ENCODE peak calls at places on chromosomes 7 and 10, in six cellular contexts. Q, E, T, P, D and N are unnamed samples.

GRCh38 chr7:81004098-81004497 is 85.2 kb upstream of the SEMA3C start:
- DNase-seq in Q (no peak), E (peak; percentile 34), T (no peak), P (no peak), D (no peak), N (no peak)

GRCh38 chr7:84746347-84746746 is 440.5 kb downstream of the SEMA3D start:
- DNase-seq in Q (no peak), E (no peak), T (no peak), P (peak; percentile 73), D (no peak), N (no peak)

GRCh38 chr7:22942191-22942590 is 71.7 kb downstream of the HYCC1 start:
- DNase-seq in Q (no peak), E (no peak), T (no peak), P (no peak), D (no peak), N (no peak)

GRCh38 chr10:14185501-14186045 is 145.2 kb downstream of the FRMD4A start:
- DNase-seq in Q (peak; percentile 18), E (peak; percentile 82), T (no peak), P (no peak), D (no peak), N (no peak)

GRCh38 chr10:27147701-27148100 is 6.5 kb downstream of the YME1L1 start:
- DNase-seq in Q (no peak), E (no peak), T (no peak), P (no peak), D (no peak), N (no peak)

GRCh38 chr7:24842449-24843241 is 85.4 kb upstream of the GSDME start:
- DNase-seq in Q (no peak), E (no peak), T (no peak), P (no peak), D (no peak), N (no peak)

GRCh38 chr7:123864966-123865365 is 20.0 kb downstream of the HYAL4 start:
- DNase-seq in Q (no peak), E (peak; percentile 3), T (no peak), P (no peak), D (no peak), N (no peak)

GRCh38 chr10:27242951-27243551 is 2.5 kb upstream of the ACBD5 start:
- DNase-seq in Q (no peak), E (peak; percentile 78), T (peak; percentile 60), P (peak; percentile 28), D (peak; percentile 74), N (peak; percentile 65)

GRCh38 chr7:47534322-47535032 is 47.4 kb downstream of the TNS3 start:
- DNase-seq in Q (no peak), E (no peak), T (no peak), P (no peak), D (no peak), N (no peak)

GRCh38 chr7:97064972-97065587 is 40.4 kb upstream of the DLX5 start:
- DNase-seq in Q (no peak), E (peak; percentile 43), T (no peak), P (peak; percentile 23), D (peak; percentile 18), N (no peak)

GRCh38 chr10:12337407-12337806 is 11.9 kb upstream of the CAMK1D start:
- DNase-seq in Q (no peak), E (peak; percentile 31), T (no peak), P (no peak), D (no peak), N (no peak)

GRCh38 chr7:158110661-158111555 is 476.7 kb downstream of the PTPRN2 start:
- DNase-seq in Q (no peak), E (no peak), T (peak; percentile 69), P (no peak), D (no peak), N (no peak)

GRCh38 chr7:50531401-50531906 is 33.8 kb downstream of the DDC start:
- DNase-seq in Q (no peak), E (no peak), T (no peak), P (no peak), D (peak; percentile 59), N (no peak)

GRCh38 chr10:131621784-131622624 is 278.8 kb upstream of the PPP2R2D start:
- DNase-seq in Q (no peak), E (no peak), T (no peak), P (no peak), D (no peak), N (no peak)

GRCh38 chr7:89246196-89246595 is 450.7 kb upstream of the TEX47 start:
- DNase-seq in Q (no peak), E (no peak), T (no peak), P (no peak), D (no peak), N (no peak)

GRCh38 chr10:93488956-93489528 is 6.9 kb upstream of the MYOF start:
- DNase-seq in Q (no peak), E (no peak), T (no peak), P (no peak), D (no peak), N (no peak)

GRCh38 chr10:24255907-24256306 is 47.0 kb downstream of the KIAA1217 start:
- DNase-seq in Q (no peak), E (no peak), T (no peak), P (no peak), D (no peak), N (no peak)

GRCh38 chr10:17233534-17233933 is 5.5 kb downstream of the VIM start:
- DNase-seq in Q (no peak), E (peak; percentile 47), T (no peak), P (no peak), D (no peak), N (peak; percentile 44)

GRCh38 chr10:11684717-11685645 is 57.2 kb upstream of the ECHDC3 start:
- DNase-seq in Q (peak; percentile 15), E (peak; percentile 87), T (peak; percentile 84), P (peak; percentile 71), D (peak; percentile 74), N (peak; percentile 74)

GRCh38 chr10:93947055-93947454 is 46.7 kb upstream of the PLCE1 start:
- DNase-seq in Q (no peak), E (peak; percentile 90), T (no peak), P (peak; percentile 21), D (no peak), N (no peak)

GRCh38 chr7:9961161-9961922 is 1012.3 kb upstream of the PHF14 start:
- DNase-seq in Q (no peak), E (no peak), T (no peak), P (no peak), D (no peak), N (no peak)

GRCh38 chr10:74900297-74900696 is 73.9 kb downstream of the KAT6B start:
- DNase-seq in Q (no peak), E (no peak), T (no peak), P (no peak), D (no peak), N (peak; percentile 17)

GRCh38 chr10:102801496-102801895 is 35.7 kb downstream of the CYP17A1 start:
- DNase-seq in Q (no peak), E (no peak), T (no peak), P (no peak), D (no peak), N (no peak)

GRCh38 chr7:108380527-108380926 is 75.7 kb downstream of the NRCAM start:
- DNase-seq in Q (no peak), E (no peak), T (no peak), P (no peak), D (no peak), N (no peak)

GRCh38 chr10:61271127-61271780 is 181.9 kb downstream of the TMEM26 start:
- DNase-seq in Q (no peak), E (peak; percentile 76), T (no peak), P (peak; percentile 40), D (no peak), N (no peak)

GRCh38 chr7:18541189-18541870 is 45.8 kb downstream of the HDAC9 start:
- DNase-seq in Q (no peak), E (peak; percentile 78), T (no peak), P (peak; percentile 75), D (peak; percentile 68), N (no peak)

GRCh38 chr7:37032258-37032601 is 307.9 kb upstream of the AOAH start:
- DNase-seq in Q (no peak), E (no peak), T (no peak), P (no peak), D (no peak), N (no peak)

GRCh38 chr7:119270045-119270464 is 1002.9 kb upstream of the KCND2 start:
- DNase-seq in Q (no peak), E (peak; percentile 22), T (no peak), P (peak; percentile 11), D (peak; percentile 54), N (peak; percentile 19)

GRCh38 chr7:47777531-47778152 is 170.6 kb downstream of the PKD1L1 start:
- DNase-seq in Q (no peak), E (no peak), T (no peak), P (no peak), D (no peak), N (no peak)

GRCh38 chr7:132866551-132866950 is 215.3 kb downstream of the CHCHD3 start:
- DNase-seq in Q (no peak), E (no peak), T (no peak), P (no peak), D (no peak), N (no peak)

GRCh38 chr10:111126073-111126472 is 49.2 kb downstream of the ADRA2A start:
- DNase-seq in Q (no peak), E (peak; percentile 41), T (no peak), P (peak; percentile 22), D (no peak), N (no peak)

GRCh38 chr10:91521444-91521843 is 111.3 kb downstream of the HECTD2 start:
- DNase-seq in Q (no peak), E (no peak), T (no peak), P (no peak), D (no peak), N (no peak)

GRCh38 chr7:74015670-74016069 is 12.3 kb upstream of the ELN start:
- DNase-seq in Q (no peak), E (no peak), T (no peak), P (no peak), D (no peak), N (no peak)

GRCh38 chr10:53580465-53580864 is 807.9 kb upstream of the MBL2 start:
- DNase-seq in Q (no peak), E (no peak), T (no peak), P (no peak), D (no peak), N (no peak)

GRCh38 chr10:59465089-59465488 is 102.7 kb upstream of the FAM13C start:
- DNase-seq in Q (no peak), E (peak; percentile 7), T (no peak), P (peak; percentile 13), D (no peak), N (no peak)

GRCh38 chr10:1240341-1240775 is 184.2 kb downstream of the WDR37 start:
- DNase-seq in Q (no peak), E (no peak), T (no peak), P (no peak), D (no peak), N (peak; percentile 12)

GRCh38 chr7:38229386-38229785 is 44.0 kb downstream of the TARP start:
- DNase-seq in Q (no peak), E (peak; percentile 36), T (no peak), P (no peak), D (no peak), N (no peak)

GRCh38 chr10:82887488-82887887 is 1012.5 kb downstream of the NRG3 start:
- DNase-seq in Q (no peak), E (no peak), T (no peak), P (no peak), D (no peak), N (no peak)